ENCODE peak calls at places on chromosomes 11 and 22, in five cellular contexts. G is NCI-H345, Y is HS-27A, B is pulmonary artery endothelial cell, P is skeletal muscle cell. N is an unnamed sample.

GRCh38 chr11:18312663-18313420 is 9.1 kb downstream of the HPS5 start:
- DNase-seq in P (no peak), B (no peak), Y (peak), G (no peak), N (peak)

GRCh38 chr22:42316988-42317387 is 46.5 kb upstream of the TCF20 start:
- DNase-seq in Y (no peak), P (no peak), G (peak), B (no peak), N (peak)

GRCh38 chr11:19800714-19801519 is 88.3 kb downstream of the NAV2 start:
- DNase-seq in P (no peak), B (no peak), Y (no peak), G (no peak), N (no peak)

GRCh38 chr11:57649826-57650738 is at the start of gene YPEL4:
- DNase-seq in Y (no peak), B (no peak), G (peak), P (peak), N (peak)

GRCh38 chr22:46064966-46065666 is 85.2 kb upstream of the PPARA start:
- DNase-seq in B (no peak), G (no peak), P (no peak), Y (peak), N (no peak)

GRCh38 chr22:35685731-35686130 is 31.9 kb upstream of the APOL5 start:
- DNase-seq in B (no peak), G (no peak), Y (no peak), P (no peak), N (no peak)

GRCh38 chr22:45329536-45329936 is 19.8 kb downstream of the FAM118A start:
- DNase-seq in B (no peak), P (no peak), G (peak), Y (no peak), N (no peak)

GRCh38 chr22:22702159-22702873 is 57.9 kb downstream of the GGTLC2 start:
- DNase-seq in G (no peak), Y (no peak), P (peak), B (no peak), N (no peak)

GRCh38 chr22:44449061-44449682 is 48.9 kb downstream of the RTL6 start:
- DNase-seq in Y (peak), B (no peak), P (peak), G (no peak), N (peak)

GRCh38 chr11:129861702-129862107 is 33.7 kb downstream of the NFRKB start:
- DNase-seq in G (no peak), P (peak), Y (peak), B (peak), N (peak)

GRCh38 chr22:47322854-47323253 is 560.4 kb downstream of the TBC1D22A start:
- DNase-seq in Y (no peak), P (no peak), B (no peak), G (peak), N (no peak)

GRCh38 chr22:50105529-50106100 is 15.8 kb downstream of the MOV10L1 start:
- DNase-seq in Y (no peak), P (no peak), B (no peak), G (no peak), N (no peak)

GRCh38 chr11:46294365-46295309 is 17.2 kb downstream of the CREB3L1 start:
- DNase-seq in P (peak), Y (peak), B (no peak), G (no peak), N (no peak)

N was measured in astrocyte of the cerebellum.